ENCODE peak calls at places on chromosomes 6 and 20, in five cellular contexts. L, A, Y, X and U are unnamed samples.

GRCh38 chr20:24765316-24766142 is 183.5 kb upstream of the CST7 start:
- DNase-seq in L (no peak), A (no peak), Y (no peak), X (no peak), U (no peak)

GRCh38 chr6:63307581-63308246 is 12.1 kb downstream of the LGSN start:
- DNase-seq in L (no peak), A (peak; percentile 41), Y (no peak), X (no peak), U (no peak)

GRCh38 chr6:7238900-7239589 is 74.0 kb downstream of the SSR1 start:
- DNase-seq in L (peak; percentile 58), A (peak; percentile 24), Y (peak; percentile 87), X (peak; percentile 55), U (peak; percentile 79)

GRCh38 chr6:135162678-135163439 is 18.2 kb upstream of the MYB start:
- DNase-seq in L (peak; percentile 42), A (no peak), Y (no peak), X (no peak), U (no peak)

GRCh38 chr20:51631011-51631950 is 88.8 kb upstream of the NFATC2 start:
- DNase-seq in L (peak; percentile 49), A (peak; percentile 97), Y (peak; percentile 40), X (no peak), U (peak; percentile 93)

GRCh38 chr6:14964486-14964885 is 281.4 kb upstream of the JARID2 start:
- DNase-seq in L (no peak), A (no peak), Y (no peak), X (no peak), U (no peak)

GRCh38 chr6:38671885-38672467 is 31.0 kb downstream of the GLO1 start:
- DNase-seq in L (peak; percentile 15), A (peak; percentile 34), Y (no peak), X (peak; percentile 10), U (no peak)

GRCh38 chr20:35953411-35954199 is 697 bp downstream of the SCAND1 start:
- DNase-seq in L (peak; percentile 70), A (peak; percentile 15), Y (peak; percentile 48), X (peak; percentile 60), U (no peak)